ENCODE peak calls at places on chromosomes 6 and 20, in seven cellular contexts. U is AG04450, W is heart right ventricle, V is endodermal cell, T is lung, E is transverse colon, J is AG10803. Q is an unnamed sample.

GRCh38 chr6:137866200-137866913 is 702 bp upstream of the TNFAIP3 start:
- DNase-seq in U (no peak), W (no peak), V (no peak), T (no peak), E (no peak), J (no peak), Q (peak)

GRCh38 chr6:45504947-45505346 is 127.2 kb upstream of the SUPT3H start:
- DNase-seq in U (peak), W (no peak), V (peak), T (peak), E (no peak), J (peak), Q (no peak)

GRCh38 chr20:34791289-34792020 is 34.0 kb downstream of the NCOA6 start:
- DNase-seq in U (peak), W (peak), V (no peak), T (no peak), E (no peak), J (peak), Q (no peak)

GRCh38 chr6:109121411-109121810 is 26.1 kb downstream of the CEP57L1 start:
- DNase-seq in U (no peak), W (no peak), V (no peak), T (no peak), E (no peak), J (peak), Q (no peak)

GRCh38 chr20:32378461-32378860 is 20.3 kb downstream of the ASXL1 start:
- DNase-seq in U (no peak), W (no peak), V (no peak), T (no peak), E (no peak), J (no peak), Q (no peak)

GRCh38 chr6:16712931-16713484 is 48.3 kb downstream of the ATXN1 start:
- DNase-seq in U (peak), W (peak), V (peak), T (no peak), E (peak), J (peak), Q (no peak)

GRCh38 chr20:62439218-62439617 is 11.9 kb upstream of the RBBP8NL start:
- DNase-seq in U (no peak), W (no peak), V (no peak), T (no peak), E (no peak), J (no peak), Q (no peak)

GRCh38 chr6:13427838-13428527 is 59.4 kb downstream of the GFOD1 start:
- DNase-seq in U (no peak), W (no peak), V (peak), T (no peak), E (peak), J (no peak), Q (peak)

GRCh38 chr6:76026101-76026500 is 46.4 kb downstream of the IMPG1 start:
- DNase-seq in U (no peak), W (no peak), V (peak), T (no peak), E (no peak), J (no peak), Q (no peak)

GRCh38 chr6:113856571-113857564 is at the start of gene MARCKS:
- DNase-seq in U (peak), W (peak), V (peak), T (peak), E (peak), J (peak), Q (peak)

GRCh38 chr20:8155229-8155628 is 23.2 kb downstream of the PLCB1 start:
- DNase-seq in U (no peak), W (no peak), V (no peak), T (no peak), E (no peak), J (no peak), Q (no peak)

GRCh38 chr6:79927758-79928157 is 19.6 kb downstream of the ELOVL4 start:
- DNase-seq in U (no peak), W (no peak), V (no peak), T (no peak), E (no peak), J (no peak), Q (no peak)

GRCh38 chr6:100512203-100512862 is 47.6 kb upstream of the SIM1 start:
- DNase-seq in U (no peak), W (no peak), V (no peak), T (no peak), E (no peak), J (peak), Q (no peak)

GRCh38 chr6:135162678-135163439 is 18.2 kb upstream of the MYB start:
- DNase-seq in U (no peak), W (no peak), V (peak), T (no peak), E (peak), J (no peak), Q (no peak)

GRCh38 chr6:135158397-135158796 is 22.7 kb upstream of the MYB start:
- DNase-seq in U (no peak), W (no peak), V (no peak), T (no peak), E (no peak), J (no peak), Q (no peak)

GRCh38 chr6:135161996-135162395 is 19.1 kb upstream of the MYB start:
- DNase-seq in U (no peak), W (no peak), V (no peak), T (no peak), E (no peak), J (no peak), Q (no peak)

GRCh38 chr6:135161411-135161810 is 19.7 kb upstream of the MYB start:
- DNase-seq in U (no peak), W (no peak), V (no peak), T (no peak), E (no peak), J (no peak), Q (no peak)

GRCh38 chr6:135159531-135159930 is 21.6 kb upstream of the MYB start:
- DNase-seq in U (no peak), W (no peak), V (no peak), T (no peak), E (no peak), J (no peak), Q (no peak)
- TF ChIP-seq CTCF in U (no peak), W (no peak), V (no peak), T (no peak), E (no peak), J (no peak), Q (no peak)

DNA sequence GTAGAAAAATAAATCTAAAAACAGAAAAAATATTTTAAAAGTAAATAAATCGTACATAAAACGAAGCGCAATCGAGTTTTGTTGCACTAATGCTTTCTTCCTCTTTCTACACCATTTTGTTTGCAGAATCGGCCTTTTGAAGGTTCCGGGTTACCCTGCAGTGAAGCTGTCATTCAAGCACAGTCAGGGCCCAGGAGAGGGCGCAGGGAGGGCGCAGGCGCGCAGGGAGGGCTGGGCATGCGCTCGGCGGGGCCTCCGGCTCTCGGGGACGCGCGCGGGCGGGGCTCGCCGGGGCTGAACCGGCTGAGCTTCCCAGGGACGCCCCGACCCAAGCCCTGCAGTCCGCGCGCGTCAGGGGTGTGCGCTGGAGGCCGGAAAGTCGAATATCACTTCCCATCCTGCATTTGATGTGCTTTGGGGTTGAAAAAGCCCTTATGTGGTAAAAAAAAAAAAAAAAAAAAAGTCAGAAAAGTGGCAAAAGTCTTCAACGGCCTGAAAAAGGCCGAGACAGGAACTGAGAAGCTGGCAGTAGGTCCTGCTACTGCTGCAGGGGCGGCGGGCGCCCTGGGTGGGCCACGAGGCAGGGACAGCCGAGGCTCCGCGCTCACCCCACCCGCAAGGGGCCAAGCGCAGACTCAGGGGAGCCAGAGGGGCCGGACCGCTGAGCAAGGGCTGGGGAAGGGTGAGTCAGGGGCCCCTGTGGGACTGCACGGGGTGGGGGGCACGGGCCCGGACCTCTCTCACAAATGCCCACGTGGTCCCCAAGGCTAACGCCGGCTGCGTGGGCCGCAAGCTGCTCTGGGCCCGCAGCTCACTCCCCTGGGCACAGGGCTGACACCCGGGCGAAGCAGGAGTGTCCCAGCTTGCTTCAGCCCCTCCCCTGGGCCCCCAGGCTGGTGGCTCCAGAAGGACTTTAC is 40.5 kb downstream of the THBS2 start:
- DNase-seq in U (peak), W (peak), V (peak), T (peak), E (peak), J (peak), Q (peak)
- TF ChIP-seq CTCF in U (peak), W (peak), V (peak), T (peak), E (peak), J (peak), Q (no peak)

GRCh38 chr20:51604851-51605250 is 62.3 kb upstream of the NFATC2 start:
- DNase-seq in U (no peak), W (no peak), V (no peak), T (no peak), E (no peak), J (no peak), Q (no peak)
- TF ChIP-seq CTCF in U (no peak), W (no peak), V (no peak), T (no peak), E (no peak), J (no peak), Q (no peak)

DNA sequence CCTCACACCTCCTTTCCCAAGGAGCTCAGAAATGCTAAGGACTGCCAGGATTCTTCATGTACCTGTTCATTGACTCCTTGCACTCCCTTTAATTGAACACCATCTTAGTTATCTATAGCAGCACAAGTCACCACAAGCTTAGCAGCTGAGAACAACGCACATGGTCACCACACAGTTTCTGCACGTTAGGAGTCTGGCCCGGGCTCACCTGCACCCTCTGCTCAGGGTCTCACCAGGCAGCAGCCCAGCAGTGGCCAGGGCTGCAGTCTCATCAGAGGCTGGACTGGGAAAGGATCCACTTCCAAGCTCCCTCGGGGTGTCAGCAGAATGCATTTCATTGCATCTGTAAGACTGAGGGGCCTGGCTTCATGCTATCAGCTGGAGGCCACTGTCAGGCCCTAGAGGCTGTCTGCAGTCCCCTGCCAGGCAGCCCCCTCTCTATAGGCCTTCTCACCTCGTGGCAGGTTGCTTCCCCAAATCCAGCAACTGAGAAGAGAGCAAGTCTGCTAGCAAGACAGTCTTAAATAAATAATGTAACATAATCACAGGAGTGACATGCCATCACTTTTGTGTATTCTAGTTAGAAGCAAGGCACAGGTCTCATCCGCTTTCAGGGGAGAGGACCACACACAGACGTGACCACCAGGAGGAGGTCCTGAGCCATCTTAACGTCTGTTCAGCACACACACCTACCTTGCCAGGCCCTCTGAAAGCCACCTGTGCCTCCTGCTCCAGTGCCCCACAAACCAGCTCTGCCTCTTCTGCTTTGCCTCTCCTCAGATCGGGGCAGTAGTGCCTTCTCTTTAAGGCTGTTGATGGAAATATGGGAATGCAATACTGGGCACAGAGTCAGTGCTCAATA is 165.2 kb upstream of the CST7 start:
- DNase-seq in U (no peak), W (no peak), V (peak), T (no peak), E (peak), J (no peak), Q (no peak)
- TF ChIP-seq CTCF in U (no peak), W (no peak), V (peak), T (no peak), E (no peak), J (no peak), Q (no peak)

GRCh38 chr6:5081182-5081581 is 4.0 kb upstream of the PPP1R3G start:
- DNase-seq in U (no peak), W (no peak), V (no peak), T (no peak), E (no peak), J (no peak), Q (no peak)

GRCh38 chr6:5079692-5080091 is 5.4 kb upstream of the PPP1R3G start:
- DNase-seq in U (no peak), W (no peak), V (no peak), T (no peak), E (no peak), J (no peak), Q (no peak)

GRCh38 chr6:5076931-5077330 is 8.2 kb upstream of the PPP1R3G start:
- DNase-seq in U (no peak), W (no peak), V (no peak), T (no peak), E (no peak), J (no peak), Q (no peak)

GRCh38 chr6:5080574-5080973 is 4.6 kb upstream of the PPP1R3G start:
- DNase-seq in U (no peak), W (no peak), V (no peak), T (no peak), E (no peak), J (no peak), Q (no peak)

DNA sequence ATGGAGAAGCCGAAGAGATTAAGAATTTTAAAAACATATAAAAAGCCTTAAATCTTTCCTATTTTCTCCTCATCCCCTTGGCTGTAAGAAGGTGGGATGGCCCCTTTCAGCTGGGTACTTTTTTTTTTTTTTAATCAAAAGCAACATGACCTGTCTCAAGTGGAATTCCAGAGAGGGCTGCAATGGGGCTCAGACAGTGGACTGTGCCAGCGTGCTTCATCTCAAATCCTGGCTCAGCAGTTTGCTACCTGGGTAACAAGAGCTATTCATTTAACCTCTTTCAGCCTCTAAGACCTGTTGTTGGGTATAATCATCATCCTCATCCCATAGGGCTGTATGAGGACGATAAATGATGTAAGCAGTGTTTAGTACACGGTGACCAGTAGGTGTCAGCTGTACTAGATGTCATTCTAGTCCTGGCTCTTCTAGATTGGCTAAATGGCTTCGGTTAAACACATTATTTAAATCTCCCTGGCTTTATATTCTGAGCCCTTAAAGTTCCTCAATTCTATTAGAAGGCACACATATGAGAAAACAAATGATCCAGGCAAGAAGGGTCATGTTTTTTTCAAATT is 6.9 kb upstream of the PPP1R3G start:
- DNase-seq in U (no peak), W (no peak), V (no peak), T (no peak), E (no peak), J (no peak), Q (no peak)
- TF ChIP-seq CTCF in U (peak), W (peak), V (peak), T (no peak), E (no peak), J (peak), Q (no peak)

DNA sequence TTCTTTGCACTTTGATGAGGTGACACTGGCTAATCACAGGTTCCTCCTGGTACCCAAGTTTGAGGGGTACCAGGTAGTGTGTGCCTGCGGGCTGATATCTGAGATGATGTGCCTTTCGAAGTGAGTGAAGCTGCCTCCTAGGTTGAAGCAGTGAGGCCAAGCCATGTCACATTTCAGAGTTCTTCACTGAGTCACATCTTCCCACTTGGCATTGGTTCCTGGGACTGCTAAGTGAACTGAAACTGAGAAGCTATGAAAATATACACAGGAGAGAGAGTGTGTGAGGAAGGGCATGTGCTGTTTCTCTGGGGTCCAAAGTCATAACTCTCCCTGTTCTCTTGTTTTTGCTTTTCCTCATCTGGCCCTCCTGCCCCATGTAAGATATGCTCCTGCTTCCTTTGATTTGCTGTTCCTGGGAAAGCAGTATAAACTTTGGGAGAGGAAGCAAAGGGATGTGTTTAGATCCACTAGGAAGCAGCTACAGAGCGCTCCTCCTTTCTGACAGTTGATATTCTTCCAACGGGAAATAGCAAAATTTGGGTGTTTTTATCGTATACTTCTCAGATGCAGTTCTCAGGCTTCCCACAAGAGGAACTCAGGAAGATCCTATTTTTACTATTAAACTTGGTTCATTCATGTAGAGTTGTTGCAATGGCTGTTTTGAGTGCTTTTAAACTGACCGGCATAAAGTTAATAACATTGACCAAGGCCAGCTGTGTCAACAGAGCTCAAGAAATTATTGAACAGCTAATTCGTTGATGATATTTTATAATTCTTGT is 153.7 kb downstream of the MOXD1 start:
- DNase-seq in U (no peak), W (no peak), V (no peak), T (no peak), E (no peak), J (peak), Q (no peak)
- TF ChIP-seq CTCF in U (peak), W (no peak), V (peak), T (no peak), E (no peak), J (peak), Q (no peak)

GRCh38 chr20:38222923-38223742 is 37.4 kb downstream of the KIAA1755 start:
- DNase-seq in U (no peak), W (no peak), V (no peak), T (no peak), E (no peak), J (no peak), Q (no peak)

GRCh38 chr20:38220587-38220986 is 39.9 kb downstream of the KIAA1755 start:
- DNase-seq in U (no peak), W (no peak), V (no peak), T (no peak), E (no peak), J (no peak), Q (no peak)

GRCh38 chr20:38219006-38219950 is 41.3 kb downstream of the KIAA1755 start:
- DNase-seq in U (no peak), W (no peak), V (no peak), T (no peak), E (no peak), J (no peak), Q (no peak)

GRCh38 chr20:38222231-38222922 is 38.2 kb downstream of the KIAA1755 start:
- DNase-seq in U (no peak), W (peak), V (peak), T (peak), E (peak), J (peak), Q (peak)

DNA sequence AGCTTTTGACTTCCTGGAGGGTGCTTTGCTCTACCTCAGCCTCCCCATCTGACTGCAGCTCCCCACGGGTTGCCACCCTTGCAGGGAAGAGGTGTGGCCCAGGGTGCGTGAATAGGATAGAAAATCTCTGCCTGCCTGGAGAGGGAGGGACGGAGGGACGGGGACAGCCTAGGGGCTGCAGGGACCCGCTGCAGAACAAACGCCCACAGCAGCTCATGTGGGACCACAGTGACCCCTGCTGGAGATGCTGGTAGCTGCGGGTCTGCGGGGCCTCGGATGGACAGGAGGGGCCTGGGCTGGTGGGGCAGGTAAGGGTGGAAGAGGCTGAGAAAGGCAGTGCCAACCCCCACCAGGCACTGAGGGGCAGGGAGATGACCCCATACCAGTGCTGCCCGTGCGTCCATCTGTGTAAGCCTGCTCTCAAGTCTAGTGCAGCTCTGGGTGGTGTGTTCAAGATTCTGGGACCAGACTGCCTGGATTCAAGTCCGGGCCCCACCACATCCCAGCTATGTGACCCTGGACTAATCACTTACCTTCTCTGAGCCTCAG is 39.4 kb downstream of the KIAA1755 start:
- DNase-seq in U (no peak), W (peak), V (peak), T (peak), E (peak), J (peak), Q (peak)
- TF ChIP-seq CTCF in U (peak), W (peak), V (peak), T (peak), E (peak), J (peak), Q (peak)

GRCh38 chr6:122184260-122184934 is 215.1 kb upstream of the HSF2 start:
- DNase-seq in U (peak), W (no peak), V (no peak), T (no peak), E (no peak), J (peak), Q (no peak)
- TF ChIP-seq CTCF in U (peak), W (peak), V (peak), T (peak), E (peak), J (peak), Q (no peak)

Q was measured in activated B cell treated with CpG ODN at 0.5 μM for 24 hours.